ENCODE peak calls at places on chromosomes 5 and 9, in eight cellular contexts. N is stomach; F is Caco-2; A is CD8-positive, alpha-beta T cell; T is WTC11; Y is mucosa of descending colon; Q is lung; B is glutamatergic neuron. V is an unnamed sample.
A peak's percentile ranks its signal among the peaks of the same experiment; 100 is the strongest.

GRCh38 chr9:237141-237857 is 22.6 kb downstream of the DOCK8 start:
- DNase-seq in N (no peak), F (no peak), A (no peak), T (no peak), Y (no peak), Q (no peak), B (no peak), V (no peak)

GRCh38 chr9:77163889-77164288 is 13.4 kb upstream of the VPS13A start:
- DNase-seq in N (no peak), F (no peak), A (no peak), T (no peak), Y (no peak), Q (no peak), B (no peak), V (no peak)

GRCh38 chr9:137355445-137356365 is 53.6 kb upstream of the NRARP start:
- DNase-seq in N (peak; percentile 16), F (no peak), A (no peak), T (no peak), Y (no peak), Q (no peak), B (no peak), V (no peak)

GRCh38 chr9:111483419-111483861 is 743 bp downstream of the ECPAS start:
- DNase-seq in N (no peak), F (peak; percentile 66), A (peak; percentile 38), T (no peak), Y (peak; percentile 56), Q (peak; percentile 40), B (peak; percentile 56), V (no peak)

GRCh38 chr9:101309139-101309538 is 75.7 kb downstream of the BAAT start:
- DNase-seq in N (no peak), F (no peak), A (no peak), T (no peak), Y (no peak), Q (no peak), B (no peak), V (no peak)

GRCh38 chr9:109817846-109818472 is 38.0 kb downstream of the PALM2AKAP2 start:
- DNase-seq in N (peak; percentile 61), F (peak; percentile 78), A (no peak), T (peak; percentile 62), Y (peak; percentile 91), Q (peak; percentile 75), B (peak; percentile 66), V (peak; percentile 77)

GRCh38 chr5:92147792-92148191 is 764.7 kb upstream of the ARRDC3 start:
- DNase-seq in N (no peak), F (no peak), A (no peak), T (no peak), Y (no peak), Q (no peak), B (no peak), V (no peak)

GRCh38 chr9:82606761-82607382 is 456.1 kb downstream of the RASEF start:
- DNase-seq in N (peak; percentile 39), F (peak; percentile 55), A (no peak), T (peak; percentile 48), Y (peak; percentile 82), Q (peak; percentile 53), B (peak; percentile 35), V (peak; percentile 62)

GRCh38 chr9:89606049-89606481 is 1.3 kb downstream of the GADD45G start:
- DNase-seq in N (peak; percentile 86), F (peak; percentile 62), A (no peak), T (peak; percentile 54), Y (peak; percentile 80), Q (peak; percentile 75), B (peak; percentile 67), V (peak; percentile 56)

GRCh38 chr5:75047356-75047755 is 5.0 kb downstream of the GCNT4 start:
- DNase-seq in N (no peak), F (no peak), A (no peak), T (no peak), Y (no peak), Q (no peak), B (no peak), V (no peak)

GRCh38 chr5:141514330-141515111 is 25.6 kb downstream of the PCDHGC5 start:
- DNase-seq in N (no peak), F (no peak), A (no peak), T (peak; percentile 70), Y (no peak), Q (no peak), B (no peak), V (no peak)

GRCh38 chr5:117041926-117042595 is 467.4 kb upstream of the SEMA6A start:
- DNase-seq in N (no peak), F (no peak), A (no peak), T (no peak), Y (no peak), Q (no peak), B (no peak), V (no peak)

GRCh38 chr9:84500218-84500617 is 159.7 kb upstream of the SLC28A3 start:
- DNase-seq in N (no peak), F (no peak), A (no peak), T (no peak), Y (no peak), Q (no peak), B (no peak), V (no peak)

GRCh38 chr9:107693620-107694326 is 204.2 kb upstream of the KLF4 start:
- DNase-seq in N (no peak), F (no peak), A (no peak), T (no peak), Y (no peak), Q (no peak), B (no peak), V (no peak)

GRCh38 chr9:10371824-10372223 is 241.0 kb downstream of the PTPRD start:
- DNase-seq in N (no peak), F (no peak), A (no peak), T (no peak), Y (no peak), Q (no peak), B (no peak), V (no peak)

GRCh38 chr9:14433841-14434511 is 120.0 kb upstream of the NFIB start:
- DNase-seq in N (no peak), F (no peak), A (no peak), T (no peak), Y (no peak), Q (no peak), B (no peak), V (no peak)
- TF ChIP-seq CTCF in N (no peak), F (no peak), A (no peak), T (no peak), Y (no peak), Q (peak; percentile 1), B (no peak), V (no peak)

GRCh38 chr9:91422832-91423711 is 560 bp downstream of the NFIL3 start:
- DNase-seq in N (peak; percentile 63), F (peak; percentile 53), A (peak; percentile 32), T (peak; percentile 48), Y (peak; percentile 75), Q (peak; percentile 63), B (peak; percentile 70), V (peak; percentile 59)
- TF ChIP-seq CTCF in N (peak; percentile 13), F (no peak), A (no peak), T (no peak), Y (no peak), Q (no peak), B (no peak), V (no peak)

DNA sequence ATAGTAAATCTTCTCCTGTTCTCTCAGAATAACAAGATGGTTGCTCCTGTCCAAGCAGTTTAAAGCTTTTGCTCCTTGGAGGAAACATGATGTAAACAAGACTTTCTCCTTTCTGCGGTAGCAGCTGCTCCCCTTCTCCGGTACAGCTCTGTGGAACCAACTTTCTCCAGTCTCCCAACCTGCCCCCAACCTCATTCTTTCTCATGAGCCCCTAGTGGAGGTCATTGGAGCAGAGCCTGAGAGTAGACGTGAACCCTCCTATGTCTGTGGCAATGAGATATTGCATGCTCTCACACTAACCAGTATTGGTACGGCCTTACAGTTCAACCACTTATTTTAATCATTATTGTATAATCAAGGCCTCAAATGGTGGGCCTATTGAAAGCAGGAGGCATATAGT is 483.8 kb upstream of the CDH10 start:
- DNase-seq in N (no peak), F (no peak), A (no peak), T (peak; percentile 11), Y (no peak), Q (no peak), B (no peak), V (no peak)
- TF ChIP-seq CTCF in N (no peak), F (no peak), A (no peak), T (no peak), Y (no peak), Q (no peak), B (no peak), V (no peak)

GRCh38 chr9:94167055-94167346 is 82.7 kb downstream of the PTPDC1 start:
- DNase-seq in N (no peak), F (no peak), A (no peak), T (no peak), Y (no peak), Q (no peak), B (no peak), V (peak; percentile 83)
- TF ChIP-seq CTCF in N (no peak), F (no peak), A (no peak), T (no peak), Y (no peak), Q (no peak), B (no peak), V (no peak)

GRCh38 chr9:96061293-96061987 is 185.9 kb downstream of the ERCC6L2 start:
- DNase-seq in N (peak; percentile 57), F (peak; percentile 43), A (peak; percentile 39), T (peak; percentile 39), Y (peak; percentile 44), Q (no peak), B (peak; percentile 28), V (peak; percentile 18)
- TF ChIP-seq CTCF in N (peak; percentile 37), F (no peak), A (peak; percentile 71), T (no peak), Y (no peak), Q (peak; percentile 30), B (peak; percentile 25), V (peak; percentile 24)

GRCh38 chr5:159878988-159879471 is 37.3 kb upstream of the ADRA1B start:
- DNase-seq in N (peak; percentile 40), F (peak; percentile 69), A (no peak), T (peak; percentile 54), Y (peak; percentile 58), Q (peak; percentile 59), B (peak; percentile 58), V (peak; percentile 21)
- TF ChIP-seq CTCF in N (no peak), F (no peak), A (no peak), T (no peak), Y (no peak), Q (no peak), B (no peak), V (no peak)